ENCODE peak calls at places on chromosomes 7 and 10, in five cellular contexts. One of them, this sample, is unnamed.

GRCh38 chr7:40356871-40357676 is 222.3 kb downstream of the SUGCT start:
- DNase-seq in IMR-90: peak
- DNase-seq in PC-3: no peak
- DNase-seq in skeletal muscle cell: no peak
- DNase-seq in A549: no peak
- DNase-seq in this sample: peak

GRCh38 chr7:116310131-116310530 is 99.8 kb downstream of the TES start:
- DNase-seq in IMR-90: no peak
- DNase-seq in PC-3: no peak
- DNase-seq in skeletal muscle cell: no peak
- DNase-seq in A549: no peak
- DNase-seq in this sample: no peak

GRCh38 chr10:73159038-73159648 is 8.7 kb downstream of the ECD start:
- DNase-seq in IMR-90: peak
- DNase-seq in PC-3: peak
- DNase-seq in skeletal muscle cell: peak
- DNase-seq in A549: peak
- DNase-seq in this sample: peak

GRCh38 chr10:3071405-3072198 is 4.3 kb downstream of the PFKP start:
- DNase-seq in IMR-90: peak
- DNase-seq in PC-3: peak
- DNase-seq in skeletal muscle cell: peak
- DNase-seq in A549: peak
- DNase-seq in this sample: peak

GRCh38 chr7:14834456-14834855 is 68.1 kb downstream of the DGKB start:
- DNase-seq in IMR-90: peak
- DNase-seq in PC-3: peak
- DNase-seq in skeletal muscle cell: peak
- DNase-seq in A549: no peak
- DNase-seq in this sample: peak

GRCh38 chr10:91909178-91909677 is at the start of gene FGFBP3:
- DNase-seq in IMR-90: peak
- DNase-seq in PC-3: peak
- DNase-seq in skeletal muscle cell: no peak
- DNase-seq in A549: peak
- DNase-seq in this sample: peak

GRCh38 chr7:81736088-81736487 is 33.8 kb downstream of the HGF start:
- DNase-seq in IMR-90: no peak
- DNase-seq in PC-3: peak
- DNase-seq in skeletal muscle cell: no peak
- DNase-seq in A549: peak
- DNase-seq in this sample: no peak

GRCh38 chr10:128178319-128178937 is 52.2 kb upstream of the MKI67 start:
- DNase-seq in IMR-90: peak
- DNase-seq in PC-3: peak
- DNase-seq in skeletal muscle cell: no peak
- DNase-seq in A549: peak
- DNase-seq in this sample: no peak

GRCh38 chr10:110069502-110069982 is 61.8 kb downstream of the ADD3 start:
- DNase-seq in IMR-90: no peak
- DNase-seq in PC-3: no peak
- DNase-seq in skeletal muscle cell: no peak
- DNase-seq in A549: no peak
- DNase-seq in this sample: no peak

GRCh38 chr10:23754179-23754578 is 315.3 kb downstream of the OTUD1 start:
- DNase-seq in IMR-90: no peak
- DNase-seq in PC-3: peak
- DNase-seq in skeletal muscle cell: no peak
- DNase-seq in A549: no peak
- DNase-seq in this sample: no peak

GRCh38 chr7:92843034-92843760 is 6.8 kb upstream of the CDK6 start:
- DNase-seq in IMR-90: peak
- DNase-seq in PC-3: no peak
- DNase-seq in skeletal muscle cell: no peak
- DNase-seq in A549: no peak
- DNase-seq in this sample: no peak

GRCh38 chr7:47361746-47362215 is 220.1 kb downstream of the TNS3 start:
- DNase-seq in IMR-90: peak
- DNase-seq in PC-3: peak
- DNase-seq in skeletal muscle cell: peak
- DNase-seq in A549: no peak
- DNase-seq in this sample: peak

GRCh38 chr10:19713800-19714525 is 102.3 kb upstream of the PLXDC2 start:
- DNase-seq in IMR-90: no peak
- DNase-seq in PC-3: no peak
- DNase-seq in skeletal muscle cell: no peak
- DNase-seq in A549: no peak
- DNase-seq in this sample: no peak

GRCh38 chr10:93820434-93820833 is 62.7 kb downstream of the LGI1 start:
- DNase-seq in IMR-90: no peak
- DNase-seq in PC-3: peak
- DNase-seq in skeletal muscle cell: no peak
- DNase-seq in A549: no peak
- DNase-seq in this sample: no peak

GRCh38 chr7:29146888-29147609 is 712 bp upstream of the CPVL start:
- DNase-seq in IMR-90: no peak
- DNase-seq in PC-3: peak
- DNase-seq in skeletal muscle cell: no peak
- DNase-seq in A549: no peak
- DNase-seq in this sample: peak

GRCh38 chr10:42998481-42999384 is 78.1 kb upstream of the RET start:
- DNase-seq in IMR-90: no peak
- DNase-seq in PC-3: no peak
- DNase-seq in skeletal muscle cell: no peak
- DNase-seq in A549: no peak
- DNase-seq in this sample: no peak

GRCh38 chr10:5911670-5912069 is 21.6 kb downstream of the FBH1 start:
- DNase-seq in IMR-90: no peak
- DNase-seq in PC-3: no peak
- DNase-seq in skeletal muscle cell: no peak
- DNase-seq in A549: no peak
- DNase-seq in this sample: no peak

GRCh38 chr10:63761243-63761642 is 240.0 kb downstream of the REEP3 start:
- DNase-seq in IMR-90: no peak
- DNase-seq in PC-3: no peak
- DNase-seq in skeletal muscle cell: no peak
- DNase-seq in A549: peak
- DNase-seq in this sample: no peak

GRCh38 chr7:1698951-1699350 is 28.9 kb downstream of the ELFN1 start:
- DNase-seq in IMR-90: no peak
- DNase-seq in PC-3: no peak
- DNase-seq in skeletal muscle cell: no peak
- DNase-seq in A549: no peak
- DNase-seq in this sample: no peak

GRCh38 chr7:4612939-4613841 is 68.9 kb upstream of the FOXK1 start:
- DNase-seq in IMR-90: peak
- DNase-seq in PC-3: no peak
- DNase-seq in skeletal muscle cell: no peak
- DNase-seq in A549: no peak
- DNase-seq in this sample: peak

GRCh38 chr10:114413398-114413797 is 9.1 kb upstream of the AFAP1L2 start:
- DNase-seq in IMR-90: no peak
- DNase-seq in PC-3: peak
- DNase-seq in skeletal muscle cell: no peak
- DNase-seq in A549: peak
- DNase-seq in this sample: no peak

GRCh38 chr7:47285860-47286491 is 295.9 kb downstream of the TNS3 start:
- DNase-seq in IMR-90: no peak
- DNase-seq in PC-3: no peak
- DNase-seq in skeletal muscle cell: no peak
- DNase-seq in A549: no peak
- DNase-seq in this sample: peak

GRCh38 chr10:127679642-127680255 is 57.2 kb upstream of the FOXI2 start:
- DNase-seq in IMR-90: no peak
- DNase-seq in PC-3: no peak
- DNase-seq in skeletal muscle cell: no peak
- DNase-seq in A549: no peak
- DNase-seq in this sample: no peak

GRCh38 chr10:86953747-86954680 is 3.4 kb downstream of the MMRN2 start:
- DNase-seq in IMR-90: peak
- DNase-seq in PC-3: no peak
- DNase-seq in skeletal muscle cell: no peak
- DNase-seq in A549: no peak
- DNase-seq in this sample: peak

GRCh38 chr7:47347986-47348385 is 233.9 kb downstream of the TNS3 start:
- DNase-seq in IMR-90: no peak
- DNase-seq in PC-3: no peak
- DNase-seq in skeletal muscle cell: no peak
- DNase-seq in A549: no peak
- DNase-seq in this sample: no peak

GRCh38 chr7:34236057-34236456 is 330.7 kb downstream of the BMPER start:
- DNase-seq in IMR-90: no peak
- DNase-seq in PC-3: no peak
- DNase-seq in skeletal muscle cell: no peak
- DNase-seq in A549: peak
- DNase-seq in this sample: no peak

GRCh38 chr7:139384611-139385010 is 24.9 kb downstream of the LUC7L2 start:
- DNase-seq in IMR-90: no peak
- DNase-seq in PC-3: no peak
- DNase-seq in skeletal muscle cell: no peak
- DNase-seq in A549: no peak
- DNase-seq in this sample: no peak

GRCh38 chr10:36489928-36490279 is 635.5 kb upstream of the ANKRD30A start:
- DNase-seq in IMR-90: peak
- DNase-seq in PC-3: peak
- DNase-seq in skeletal muscle cell: peak
- DNase-seq in A549: no peak
- DNase-seq in this sample: no peak
- H3K4me3 ChIP-seq in IMR-90: no peak
- H3K4me3 ChIP-seq in PC-3: no peak
- H3K4me3 ChIP-seq in skeletal muscle cell: no peak
- H3K4me3 ChIP-seq in A549: no peak
- H3K4me3 ChIP-seq in this sample: no peak

GRCh38 chr7:105132835-105133234 is 118.8 kb downstream of the KMT2E start:
- DNase-seq in IMR-90: no peak
- DNase-seq in PC-3: no peak
- DNase-seq in skeletal muscle cell: no peak
- DNase-seq in A549: no peak
- DNase-seq in this sample: no peak
- H3K4me3 ChIP-seq in IMR-90: no peak
- H3K4me3 ChIP-seq in PC-3: no peak
- H3K4me3 ChIP-seq in skeletal muscle cell: no peak
- H3K4me3 ChIP-seq in A549: no peak
- H3K4me3 ChIP-seq in this sample: no peak

DNA sequence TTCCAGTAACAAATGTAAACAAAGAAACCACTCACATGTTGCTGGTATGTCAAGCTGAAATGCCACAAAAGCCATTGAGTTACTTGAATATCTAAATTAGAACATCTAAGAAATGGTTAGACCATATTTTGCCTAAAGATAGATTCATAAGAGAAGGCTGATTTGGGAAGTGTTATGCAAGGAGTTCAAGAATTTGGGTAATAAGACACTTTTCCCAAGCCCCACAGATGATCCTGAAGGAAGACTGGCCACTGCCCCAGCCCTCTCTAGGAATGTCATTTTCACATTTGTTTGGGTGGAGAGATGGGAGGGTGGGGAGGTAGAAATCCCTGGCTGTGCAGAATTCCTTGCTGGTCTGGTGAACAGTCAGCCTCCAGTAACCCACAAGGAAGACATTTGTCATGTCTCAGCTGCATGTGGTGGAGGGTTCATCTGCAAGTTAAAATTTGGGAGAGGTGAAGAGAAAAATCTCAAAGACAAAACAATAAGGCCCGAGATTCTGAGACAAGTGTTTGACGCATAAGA is 427.2 kb upstream of the KLF6 start:
- DNase-seq in IMR-90: no peak
- DNase-seq in PC-3: no peak
- DNase-seq in skeletal muscle cell: no peak
- DNase-seq in A549: no peak
- DNase-seq in this sample: no peak
- H3K4me3 ChIP-seq in IMR-90: no peak
- H3K4me3 ChIP-seq in PC-3: no peak
- H3K4me3 ChIP-seq in skeletal muscle cell: no peak
- H3K4me3 ChIP-seq in A549: no peak
- H3K4me3 ChIP-seq in this sample: no peak

GRCh38 chr7:568031-568680 is 48.5 kb upstream of the PDGFA start:
- DNase-seq in IMR-90: no peak
- DNase-seq in PC-3: no peak
- DNase-seq in skeletal muscle cell: no peak
- DNase-seq in A549: no peak
- DNase-seq in this sample: no peak
- H3K4me3 ChIP-seq in IMR-90: no peak
- H3K4me3 ChIP-seq in PC-3: no peak
- H3K4me3 ChIP-seq in skeletal muscle cell: no peak
- H3K4me3 ChIP-seq in A549: no peak
- H3K4me3 ChIP-seq in this sample: no peak

GRCh38 chr10:99730026-99730425 is 1.9 kb downstream of the COX15 start:
- DNase-seq in IMR-90: peak
- DNase-seq in PC-3: no peak
- DNase-seq in skeletal muscle cell: peak
- DNase-seq in A549: no peak
- DNase-seq in this sample: peak

GRCh38 chr10:99732033-99732912 is at the start of the genes COX15 and CUTC:
- DNase-seq in IMR-90: peak
- DNase-seq in PC-3: peak
- DNase-seq in skeletal muscle cell: peak
- DNase-seq in A549: peak
- DNase-seq in this sample: peak

GRCh38 chr10:99731296-99732032 is 463 bp downstream of the COX15 start:
- DNase-seq in IMR-90: no peak
- DNase-seq in PC-3: no peak
- DNase-seq in skeletal muscle cell: no peak
- DNase-seq in A549: no peak
- DNase-seq in this sample: no peak

DNA sequence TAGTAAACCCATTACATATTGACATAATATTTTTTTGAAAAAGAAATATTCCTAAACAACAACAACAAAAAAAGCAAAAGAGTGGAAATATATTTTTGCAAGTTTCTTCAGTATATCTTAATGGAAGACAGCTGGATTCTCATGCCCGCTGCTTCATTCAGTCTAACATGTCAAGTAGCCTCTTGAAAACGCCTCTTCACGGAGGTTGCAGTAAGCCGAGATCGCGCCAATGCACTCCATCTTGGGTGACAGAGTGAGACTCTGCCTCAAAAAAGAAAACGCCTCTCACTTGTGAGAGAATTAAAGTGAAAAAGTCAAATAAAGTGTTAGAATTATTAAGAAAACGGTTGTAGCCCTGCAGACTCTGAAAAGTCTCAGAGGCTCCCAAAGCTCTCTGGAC is 1.3 kb downstream of the CUTC start:
- DNase-seq in IMR-90: peak
- DNase-seq in PC-3: no peak
- DNase-seq in skeletal muscle cell: no peak
- DNase-seq in A549: peak
- DNase-seq in this sample: peak
- H3K4me3 ChIP-seq in IMR-90: no peak
- H3K4me3 ChIP-seq in PC-3: peak
- H3K4me3 ChIP-seq in skeletal muscle cell: peak
- H3K4me3 ChIP-seq in A549: peak
- H3K4me3 ChIP-seq in this sample: peak

This sample was measured in foreskin fibroblast.